ENCODE peak calls at places on chromosomes 5 and 9, in five cellular contexts. One of them, this sample, is unnamed.

GRCh38 chr9:92712767-92713166 is 42.8 kb upstream of the IPPK start:
- DNase-seq in A673: no peak
- DNase-seq in B cell: no peak
- DNase-seq in SK-N-SH: no peak
- DNase-seq in RWPE1: no peak
- DNase-seq in this sample: no peak

GRCh38 chr9:14147738-14148137 is 166.2 kb downstream of the NFIB start:
- DNase-seq in A673: no peak
- DNase-seq in B cell: no peak
- DNase-seq in RWPE1: no peak
- DNase-seq in SK-N-SH: no peak
- DNase-seq in this sample: no peak

GRCh38 chr9:89969881-89970639 is 365.2 kb downstream of the GADD45G start:
- DNase-seq in A673: no peak
- DNase-seq in B cell: no peak
- DNase-seq in RWPE1: no peak
- DNase-seq in SK-N-SH: no peak
- DNase-seq in this sample: no peak

GRCh38 chr5:16849821-16850220 is 86.3 kb downstream of the MYO10 start:
- DNase-seq in SK-N-SH: no peak
- DNase-seq in A673: no peak
- DNase-seq in RWPE1: no peak
- DNase-seq in B cell: no peak
- DNase-seq in this sample: no peak

GRCh38 chr9:76634356-76635054 is 129.7 kb upstream of the PCA3 start:
- DNase-seq in A673: no peak
- DNase-seq in B cell: no peak
- DNase-seq in RWPE1: peak
- DNase-seq in SK-N-SH: no peak
- DNase-seq in this sample: no peak

GRCh38 chr9:137162505-137163100 is 7.2 kb downstream of the LRRC26 start:
- DNase-seq in SK-N-SH: no peak
- DNase-seq in B cell: no peak
- DNase-seq in RWPE1: no peak
- DNase-seq in A673: no peak
- DNase-seq in this sample: no peak

GRCh38 chr9:112050544-112051475 is 124.3 kb downstream of the SUSD1 start:
- DNase-seq in B cell: no peak
- DNase-seq in RWPE1: peak
- DNase-seq in A673: no peak
- DNase-seq in SK-N-SH: no peak
- DNase-seq in this sample: no peak

GRCh38 chr9:118928723-118929122 is 440.5 kb downstream of the BRINP1 start:
- DNase-seq in A673: no peak
- DNase-seq in RWPE1: no peak
- DNase-seq in B cell: no peak
- DNase-seq in SK-N-SH: no peak
- DNase-seq in this sample: no peak

GRCh38 chr5:17340816-17341215 is 123.4 kb downstream of the BASP1 start:
- DNase-seq in SK-N-SH: no peak
- DNase-seq in B cell: no peak
- DNase-seq in A673: peak
- DNase-seq in RWPE1: no peak
- DNase-seq in this sample: no peak

GRCh38 chr5:133051117-133051546 is 681 bp upstream of the HSPA4 start:
- DNase-seq in SK-N-SH: no peak
- DNase-seq in A673: no peak
- DNase-seq in RWPE1: no peak
- DNase-seq in B cell: no peak
- DNase-seq in this sample: no peak

GRCh38 chr9:107856633-107857032 is 367.1 kb upstream of the KLF4 start:
- DNase-seq in B cell: no peak
- DNase-seq in RWPE1: no peak
- DNase-seq in SK-N-SH: no peak
- DNase-seq in A673: peak
- DNase-seq in this sample: no peak

GRCh38 chr5:178083942-178084341 is 29.4 kb upstream of the N4BP3 start:
- DNase-seq in RWPE1: no peak
- DNase-seq in B cell: no peak
- DNase-seq in A673: no peak
- DNase-seq in SK-N-SH: no peak
- DNase-seq in this sample: no peak

GRCh38 chr5:66821626-66822429 is 225.6 kb downstream of the MAST4 start:
- DNase-seq in B cell: no peak
- DNase-seq in SK-N-SH: no peak
- DNase-seq in RWPE1: no peak
- DNase-seq in A673: no peak
- DNase-seq in this sample: no peak

GRCh38 chr5:34957857-34958690 is 28.7 kb downstream of the DNAJC21 start:
- DNase-seq in B cell: no peak
- DNase-seq in A673: peak
- DNase-seq in SK-N-SH: peak
- DNase-seq in RWPE1: peak
- DNase-seq in this sample: peak

GRCh38 chr9:72315510-72316287 is 49.3 kb downstream of the ZFAND5 start:
- DNase-seq in SK-N-SH: no peak
- DNase-seq in B cell: no peak
- DNase-seq in RWPE1: no peak
- DNase-seq in A673: peak
- DNase-seq in this sample: no peak

GRCh38 chr5:119083679-119084078 is 12.8 kb downstream of the DMXL1 start:
- DNase-seq in A673: no peak
- DNase-seq in B cell: no peak
- DNase-seq in SK-N-SH: no peak
- DNase-seq in RWPE1: no peak
- DNase-seq in this sample: no peak

GRCh38 chr5:88659529-88660325 is 223.3 kb downstream of the MEF2C start:
- DNase-seq in RWPE1: no peak
- DNase-seq in A673: no peak
- DNase-seq in B cell: no peak
- DNase-seq in SK-N-SH: no peak
- DNase-seq in this sample: peak

GRCh38 chr5:37871023-37871815 is 31.4 kb upstream of the GDNF start:
- DNase-seq in SK-N-SH: no peak
- DNase-seq in RWPE1: no peak
- DNase-seq in A673: no peak
- DNase-seq in B cell: no peak
- DNase-seq in this sample: no peak

GRCh38 chr5:138037907-138038633 is 5.2 kb upstream of the FAM13B start:
- DNase-seq in A673: no peak
- DNase-seq in B cell: no peak
- DNase-seq in RWPE1: no peak
- DNase-seq in SK-N-SH: no peak
- DNase-seq in this sample: no peak

GRCh38 chr5:98333921-98334320 is 439.5 kb upstream of the RGMB start:
- DNase-seq in SK-N-SH: no peak
- DNase-seq in B cell: no peak
- DNase-seq in RWPE1: no peak
- DNase-seq in A673: no peak
- DNase-seq in this sample: no peak

GRCh38 chr5:82406200-82406773 is 128.1 kb upstream of the RPS23 start:
- DNase-seq in B cell: no peak
- DNase-seq in RWPE1: peak
- DNase-seq in SK-N-SH: no peak
- DNase-seq in A673: peak
- DNase-seq in this sample: no peak

GRCh38 chr5:137751869-137752491 is 2.2 kb downstream of the HNRNPA0 start:
- DNase-seq in RWPE1: no peak
- DNase-seq in A673: peak
- DNase-seq in B cell: no peak
- DNase-seq in SK-N-SH: peak
- DNase-seq in this sample: no peak

GRCh38 chr5:133779828-133780475 is 167.6 kb upstream of the FSTL4 start:
- DNase-seq in RWPE1: no peak
- DNase-seq in SK-N-SH: no peak
- DNase-seq in A673: no peak
- DNase-seq in B cell: no peak
- DNase-seq in this sample: peak

GRCh38 chr9:20446248-20446647 is 176.1 kb downstream of the MLLT3 start:
- DNase-seq in B cell: no peak
- DNase-seq in A673: no peak
- DNase-seq in RWPE1: no peak
- DNase-seq in SK-N-SH: no peak
- DNase-seq in this sample: no peak

GRCh38 chr9:137672907-137673791 is 54.3 kb downstream of the EHMT1 start:
- DNase-seq in B cell: peak
- DNase-seq in A673: peak
- DNase-seq in SK-N-SH: peak
- DNase-seq in RWPE1: peak
- DNase-seq in this sample: peak

GRCh38 chr5:29367176-29367833 is 1826.2 kb upstream of the CDH6 start:
- DNase-seq in SK-N-SH: no peak
- DNase-seq in RWPE1: no peak
- DNase-seq in B cell: no peak
- DNase-seq in A673: peak
- DNase-seq in this sample: no peak

GRCh38 chr9:124278054-124278540 is 20.3 kb downstream of the NEK6 start:
- DNase-seq in SK-N-SH: no peak
- DNase-seq in A673: no peak
- DNase-seq in B cell: no peak
- DNase-seq in RWPE1: no peak
- DNase-seq in this sample: no peak
- TF ChIP-seq CTCF in SK-N-SH: no peak
- TF ChIP-seq CTCF in A673: no peak
- TF ChIP-seq CTCF in B cell: no peak
- TF ChIP-seq CTCF in RWPE1: no peak
- TF ChIP-seq CTCF in this sample: no peak

GRCh38 chr5:148820778-148821395 is 5.5 kb upstream of the ADRB2 start:
- DNase-seq in SK-N-SH: no peak
- DNase-seq in RWPE1: no peak
- DNase-seq in B cell: no peak
- DNase-seq in A673: peak
- DNase-seq in this sample: no peak
- TF ChIP-seq CTCF in SK-N-SH: peak
- TF ChIP-seq CTCF in RWPE1: peak
- TF ChIP-seq CTCF in B cell: peak
- TF ChIP-seq CTCF in A673: peak
- TF ChIP-seq CTCF in this sample: peak

DNA sequence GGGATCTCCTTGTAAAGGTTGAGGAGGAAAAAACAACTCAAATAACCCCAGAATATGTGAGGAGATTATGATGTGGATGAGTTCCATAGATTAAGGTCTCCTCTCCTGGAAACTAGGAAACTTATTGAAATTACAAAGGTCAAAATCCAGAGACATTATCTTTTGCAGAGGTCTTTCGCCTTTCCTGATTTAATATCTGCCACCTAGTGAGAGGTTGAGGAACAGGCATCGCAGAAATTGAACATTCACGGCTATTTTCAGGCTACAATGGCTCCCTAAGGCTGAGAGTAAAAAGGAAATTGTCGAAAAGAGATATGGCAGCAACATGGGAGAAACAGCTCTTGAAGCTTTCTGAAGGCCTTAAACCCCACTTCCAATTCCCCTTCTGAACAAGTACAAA is 127.5 kb upstream of the PLCXD3 start:
- DNase-seq in RWPE1: no peak
- DNase-seq in B cell: no peak
- DNase-seq in A673: peak
- DNase-seq in SK-N-SH: no peak
- DNase-seq in this sample: no peak
- TF ChIP-seq CTCF in RWPE1: no peak
- TF ChIP-seq CTCF in B cell: no peak
- TF ChIP-seq CTCF in A673: peak
- TF ChIP-seq CTCF in SK-N-SH: no peak
- TF ChIP-seq CTCF in this sample: no peak

DNA sequence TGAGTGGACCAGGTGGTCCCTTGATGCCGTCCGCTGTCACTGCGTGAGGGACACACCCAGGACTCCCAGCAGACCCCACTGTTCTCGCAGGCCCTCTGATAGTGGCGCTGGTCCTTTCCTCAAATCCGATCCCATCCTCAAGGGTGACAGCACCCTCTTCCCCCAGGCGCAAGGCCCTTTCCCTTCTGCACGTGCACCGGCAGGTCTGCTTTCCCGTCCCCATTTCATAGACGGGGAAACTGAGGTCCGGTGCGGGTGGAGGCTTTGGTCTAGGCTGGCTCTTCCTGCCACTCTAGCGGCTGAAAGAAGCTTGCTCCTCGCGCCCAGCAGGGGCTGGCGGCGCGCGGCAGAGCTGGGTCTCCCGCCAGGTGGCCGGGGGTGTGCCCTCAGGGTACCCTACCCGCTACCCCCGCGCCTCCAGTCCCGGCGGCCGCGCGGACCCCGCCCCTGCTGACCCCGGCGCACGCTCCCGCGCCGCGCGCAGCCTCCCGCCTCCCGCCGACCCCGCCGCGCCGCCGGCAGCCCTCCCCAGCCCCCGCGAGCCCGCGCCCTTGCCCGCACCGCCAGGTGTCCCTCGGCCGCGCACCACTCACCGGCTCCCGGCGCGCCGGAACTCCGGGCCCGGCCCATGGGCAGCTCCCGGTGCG is 453 bp downstream of the RASGEF1C start:
- DNase-seq in RWPE1: peak
- DNase-seq in A673: peak
- DNase-seq in SK-N-SH: peak
- DNase-seq in B cell: no peak
- DNase-seq in this sample: no peak
- TF ChIP-seq CTCF in RWPE1: no peak
- TF ChIP-seq CTCF in A673: no peak
- TF ChIP-seq CTCF in SK-N-SH: peak
- TF ChIP-seq CTCF in B cell: no peak
- TF ChIP-seq CTCF in this sample: no peak

GRCh38 chr5:140868721-140869554 is at the start of gene PCDHA11:
- DNase-seq in A673: peak
- DNase-seq in B cell: no peak
- DNase-seq in RWPE1: peak
- DNase-seq in SK-N-SH: no peak
- DNase-seq in this sample: no peak
- TF ChIP-seq CTCF in A673: peak
- TF ChIP-seq CTCF in B cell: no peak
- TF ChIP-seq CTCF in RWPE1: peak
- TF ChIP-seq CTCF in SK-N-SH: no peak
- TF ChIP-seq CTCF in this sample: no peak